ENCODE peak calls at places on chromosomes 3 and 15, in four cellular contexts. H is WTC11, B is K562, E is H1. X is an unnamed sample.

GRCh38 chr3:184177767-184178306 is 3.2 kb downstream of the AP2M1 start:
- DNase-seq in H (no peak), E (no peak), B (no peak), X (no peak)

GRCh38 chr15:92393287-92393993 is at the start of gene ST8SIA2:
- DNase-seq in H (peak), B (no peak), E (no peak), X (peak)

GRCh38 chr3:100007313-100007712 is 107.0 kb downstream of the FILIP1L start:
- DNase-seq in H (no peak), B (no peak), E (no peak), X (no peak)

GRCh38 chr3:71725279-71725991 is at the start of gene EIF4E3:
- DNase-seq in B (peak), H (peak), E (no peak), X (peak)

GRCh38 chr15:37891754-37892368 is 42.6 kb upstream of the TMCO5A start:
- DNase-seq in B (peak), E (no peak), H (no peak), X (peak)

GRCh38 chr3:122952509-122952908 is 75.1 kb downstream of the SEMA5B start:
- DNase-seq in H (peak), B (no peak), E (no peak), X (no peak)

GRCh38 chr3:115800489-115801080 is 177.3 kb downstream of the GAP43 start:
- DNase-seq in B (no peak), H (no peak), E (no peak), X (no peak)

GRCh38 chr3:190038050-190038631 is 82.6 kb downstream of the P3H2 start:
- DNase-seq in B (no peak), H (no peak), E (no peak), X (peak)

GRCh38 chr3:52034212-52034611 is 22.2 kb downstream of the DUSP7 start:
- DNase-seq in E (no peak), H (no peak), B (no peak), X (no peak)

GRCh38 chr15:40084657-40085056 is 24.0 kb downstream of the BMF start:
- DNase-seq in E (no peak), B (no peak), H (no peak), X (no peak)

GRCh38 chr3:47716656-47717055 is 65.0 kb downstream of the SMARCC1 start:
- DNase-seq in B (no peak), E (no peak), H (no peak), X (no peak)

GRCh38 chr15:40845511-40846284 is 1.9 kb downstream of the SPINT1 start:
- DNase-seq in B (no peak), H (peak), E (no peak), X (no peak)

GRCh38 chr3:62940763-62941632 is 65.8 kb upstream of the CADPS start:
- DNase-seq in H (no peak), B (no peak), E (no peak), X (no peak)

GRCh38 chr3:249587-250262 is 53.2 kb downstream of the CHL1 start:
- DNase-seq in H (no peak), B (no peak), E (no peak), X (no peak)

GRCh38 chr3:157836022-157836421 is 270.2 kb downstream of the SHOX2 start:
- DNase-seq in H (no peak), B (no peak), E (no peak), X (no peak)
- TF ChIP-seq TEAD4 in H (no peak), B (no peak), E (no peak), X (no peak)

DNA sequence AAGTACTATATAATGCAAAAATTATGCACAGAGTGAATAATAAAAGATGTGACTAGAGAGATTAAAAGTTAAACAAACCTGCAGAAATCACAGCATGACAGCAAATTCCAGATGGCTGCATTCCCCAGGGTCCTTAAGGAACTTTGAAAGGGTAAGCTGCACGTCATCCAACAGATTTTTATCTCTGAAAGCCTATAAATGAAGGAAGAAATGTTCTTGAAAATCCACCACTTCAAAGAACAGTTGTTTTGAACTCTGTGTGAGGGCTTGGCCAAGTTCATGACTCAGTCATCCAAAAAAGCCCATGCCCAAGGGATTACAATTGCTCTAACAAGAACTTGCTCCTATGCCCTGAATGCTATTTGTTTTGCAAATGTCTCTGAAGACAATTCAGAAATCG is 603.6 kb downstream of the PLOD2 start:
- DNase-seq in B (no peak), H (no peak), E (peak), X (no peak)
- TF ChIP-seq TEAD4 in B (no peak), H (no peak), E (peak), X (no peak)

GRCh38 chr3:12463686-12464085 is 20.6 kb upstream of the TSEN2 start:
- DNase-seq in B (no peak), H (no peak), E (no peak), X (no peak)

GRCh38 chr3:12462159-12462962 is 21.9 kb upstream of the TSEN2 start:
- DNase-seq in E (no peak), H (no peak), B (no peak), X (no peak)

GRCh38 chr3:12458901-12459300 is 25.4 kb upstream of the TSEN2 start:
- DNase-seq in E (no peak), B (no peak), H (no peak), X (no peak)

GRCh38 chr3:12460132-12460531 is 24.1 kb upstream of the TSEN2 start:
- DNase-seq in E (no peak), H (no peak), B (no peak), X (no peak)

DNA sequence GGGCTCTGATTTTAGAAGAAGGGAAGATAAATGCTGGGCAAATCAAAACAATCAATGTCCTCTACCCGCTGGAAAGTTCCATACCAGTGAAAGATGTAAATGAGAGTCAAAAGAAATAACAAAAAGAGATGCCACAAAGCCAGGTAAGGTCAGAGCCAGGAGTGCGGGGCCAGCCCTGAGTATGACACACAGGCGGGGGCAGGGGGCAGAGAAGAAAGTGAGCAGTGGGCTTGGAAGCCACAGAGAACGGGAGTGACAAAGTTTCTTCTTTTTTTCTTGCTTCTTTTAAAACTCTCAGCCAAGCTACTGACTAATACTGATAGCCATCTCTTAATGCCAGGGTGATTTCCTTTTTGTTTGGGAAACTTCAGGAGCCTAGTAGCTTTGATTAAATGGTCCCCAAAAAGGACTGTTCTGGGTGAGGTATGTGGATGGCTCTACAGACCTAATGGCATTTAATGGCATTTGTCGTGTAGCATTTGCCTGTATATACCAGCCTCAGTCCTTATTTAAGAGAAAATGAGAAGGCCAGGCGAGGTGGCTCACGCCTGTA is 23.1 kb upstream of the TSEN2 start:
- DNase-seq in E (no peak), H (no peak), B (no peak), X (no peak)
- TF ChIP-seq TEAD4 in E (no peak), H (no peak), B (no peak), X (no peak)

GRCh38 chr3:129952956-129953355 is 21.6 kb upstream of the TRH start:
- DNase-seq in E (no peak), B (no peak), H (no peak), X (no peak)

GRCh38 chr3:129954509-129954908 is 20.0 kb upstream of the TRH start:
- DNase-seq in B (no peak), H (no peak), E (no peak), X (no peak)

GRCh38 chr3:129947916-129948315 is 26.6 kb upstream of the TRH start:
- DNase-seq in E (no peak), H (no peak), B (no peak), X (no peak)

GRCh38 chr3:129944709-129945108 is 29.8 kb upstream of the TRH start:
- DNase-seq in E (no peak), B (no peak), H (no peak), X (no peak)

DNA sequence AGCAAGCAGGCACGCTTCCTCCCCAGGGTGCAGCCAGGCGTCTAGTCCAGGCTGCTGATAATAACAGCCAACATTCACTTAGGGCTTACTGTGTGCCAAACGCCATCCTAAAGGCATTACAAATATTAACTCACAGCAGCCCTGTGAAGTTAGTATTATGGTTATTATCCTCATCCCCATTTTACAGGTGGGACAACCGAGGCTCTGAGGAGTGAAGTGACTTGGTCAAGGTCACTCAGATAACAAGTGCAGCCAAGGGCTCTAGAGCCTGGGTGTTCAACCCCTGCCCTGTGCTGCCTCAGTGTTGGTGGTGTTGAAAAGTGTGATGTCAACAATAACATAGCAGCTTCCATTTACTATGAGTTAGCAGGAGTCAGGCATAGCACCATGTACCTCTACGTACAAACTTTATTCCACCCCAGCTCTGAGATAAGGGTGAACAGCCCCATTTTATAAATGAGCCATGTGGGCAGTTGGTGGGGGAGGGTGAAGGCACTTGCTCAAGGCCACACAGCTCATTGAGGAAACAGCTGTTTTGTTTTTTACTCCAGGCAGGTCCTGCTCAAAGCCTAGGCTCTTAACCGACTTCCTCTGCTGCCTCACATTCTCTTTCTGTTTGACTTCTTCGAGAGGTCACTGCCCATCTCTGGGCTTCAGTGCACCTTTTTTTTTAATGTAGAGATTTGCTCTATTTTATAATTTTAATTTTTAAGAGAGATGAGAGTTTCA is 24.0 kb upstream of the TRH start:
- DNase-seq in B (no peak), H (no peak), E (no peak), X (no peak)
- TF ChIP-seq TEAD4 in B (no peak), H (no peak), E (no peak), X (no peak)

GRCh38 chr3:170044280-170044679 is 6.5 kb downstream of the GPR160 start:
- DNase-seq in H (no peak), E (no peak), B (no peak), X (no peak)

GRCh38 chr3:170044795-170045244 is 7.0 kb downstream of the GPR160 start:
- DNase-seq in E (no peak), H (no peak), B (no peak), X (no peak)

GRCh38 chr3:170047133-170047404 is 9.3 kb downstream of the GPR160 start:
- DNase-seq in B (no peak), H (no peak), E (no peak), X (no peak)

GRCh38 chr3:170049146-170050000 is 11.6 kb downstream of the GPR160 start:
- DNase-seq in E (no peak), B (no peak), H (no peak), X (no peak)

DNA sequence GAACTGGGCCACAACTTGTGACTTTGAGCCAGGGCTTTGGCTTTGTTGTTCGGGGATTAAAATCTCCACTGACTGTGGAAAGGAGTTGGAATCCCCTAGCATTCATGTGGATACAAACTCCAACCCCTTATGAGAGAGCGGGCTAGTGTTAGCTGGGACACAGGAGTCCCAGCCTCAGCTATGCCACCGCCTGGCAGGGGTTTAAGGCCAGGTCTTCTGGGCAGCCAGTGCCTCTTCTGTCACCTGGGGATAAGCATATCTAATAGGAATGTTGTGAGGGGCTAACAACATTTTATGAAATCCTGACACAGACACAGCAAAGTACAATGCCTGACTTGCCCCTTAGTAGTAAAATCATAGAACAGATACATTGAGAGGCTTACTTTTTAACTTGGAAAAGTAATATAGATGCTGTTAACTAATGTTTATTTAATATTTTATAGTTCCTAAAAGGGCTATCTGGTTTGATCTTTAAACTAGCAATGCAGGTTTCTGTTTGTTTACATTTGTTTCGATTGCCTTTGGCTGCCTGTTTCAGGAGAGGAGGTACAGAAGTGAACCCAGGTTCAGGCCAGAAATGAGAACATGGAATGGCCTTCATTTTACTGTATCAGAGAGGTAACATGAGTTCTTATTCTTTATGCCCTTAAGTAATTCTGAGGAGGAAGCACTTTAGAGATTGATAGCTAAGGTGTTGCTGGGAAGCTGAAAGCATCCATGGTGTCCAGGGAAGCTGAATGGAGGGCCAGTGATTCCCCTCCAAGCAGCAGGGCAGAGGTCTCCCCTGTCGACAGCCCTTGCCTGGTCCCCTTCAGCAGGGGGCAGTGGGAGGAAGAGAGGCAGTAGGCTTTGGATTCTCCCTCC is 8.7 kb downstream of the GPR160 start:
- DNase-seq in H (no peak), E (no peak), B (no peak), X (no peak)
- TF ChIP-seq TEAD4 in H (no peak), E (no peak), B (no peak), X (no peak)

DNA sequence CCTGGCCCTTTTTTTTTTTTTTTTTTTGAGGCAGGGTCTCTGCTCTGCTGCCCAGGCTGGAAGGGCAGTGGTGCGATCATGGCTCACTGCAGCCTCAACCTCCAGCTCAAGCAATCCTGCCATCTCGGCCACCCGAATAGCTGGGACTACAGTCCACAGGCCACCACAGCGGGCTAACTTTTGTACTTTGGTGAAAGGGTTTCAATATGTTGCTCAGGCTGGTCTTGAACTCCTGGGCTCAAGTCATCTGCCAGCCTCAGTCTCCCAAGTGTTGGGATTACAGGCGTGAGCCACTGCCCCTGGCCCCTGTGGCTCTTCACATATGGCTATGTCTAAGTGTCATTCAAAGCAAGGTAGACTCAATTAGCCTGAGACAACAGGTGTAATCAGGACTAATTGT is 8.8 kb upstream of the DPPA2 start:
- DNase-seq in E (no peak), B (no peak), H (no peak), X (no peak)
- TF ChIP-seq TEAD4 in E (no peak), B (no peak), H (no peak), X (no peak)

X was measured in SK-N-SH.